ENCODE peak calls at places on chromosomes 2 and 18, in nine cellular contexts. B, E, R, J, W, A, Y, F and K are unnamed samples.

GRCh38 chr2:43542285-43542933 is 53.4 kb downstream of the THADA start:
- DNase-seq in A (peak), R (peak), B (no peak), W (peak), Y (no peak), F (no peak), E (peak), J (no peak), K (no peak)

GRCh38 chr2:99822487-99823218 is 319.7 kb downstream of the AFF3 start:
- DNase-seq in R (no peak), E (no peak), Y (no peak), J (no peak), A (no peak), F (no peak), W (no peak), B (peak), K (no peak)

GRCh38 chr2:84906900-84907714 is 1.7 kb downstream of the TMSB10 start:
- DNase-seq in W (peak), A (peak), E (peak), Y (peak), B (no peak), R (peak), J (peak), F (no peak), K (peak)

GRCh38 chr2:57080035-57080434 is 896.2 kb downstream of the CCDC85A start:
- DNase-seq in J (no peak), R (no peak), W (no peak), B (no peak), F (no peak), Y (no peak), A (peak), E (no peak), K (no peak)

GRCh38 chr2:105337122-105338019 is at the start of gene C2orf49:
- DNase-seq in F (peak), J (peak), R (peak), B (peak), W (peak), Y (peak), E (peak), A (peak), K (peak)

GRCh38 chr2:97740590-97741182 is 27.3 kb downstream of the ZAP70 start:
- DNase-seq in Y (no peak), W (peak), B (peak), F (no peak), A (no peak), E (peak), R (peak), J (peak), K (no peak)

GRCh38 chr18:62452280-62452824 is 70.5 kb upstream of the ZCCHC2 start:
- DNase-seq in J (no peak), Y (no peak), E (peak), F (no peak), W (no peak), R (peak), A (no peak), B (no peak), K (no peak)

GRCh38 chr2:85237849-85238570 is 89.8 kb downstream of the TGOLN2 start:
- DNase-seq in Y (no peak), A (no peak), R (no peak), F (no peak), B (no peak), W (no peak), J (no peak), E (no peak), K (no peak)

GRCh38 chr2:144950874-144951560 is 431.1 kb upstream of the ZEB2 start:
- DNase-seq in R (no peak), F (no peak), J (no peak), A (peak), E (no peak), Y (no peak), W (no peak), B (no peak), K (no peak)

GRCh38 chr2:150681120-150681796 is 193.8 kb upstream of the RND3 start:
- DNase-seq in E (no peak), B (no peak), Y (no peak), J (no peak), R (no peak), W (peak), F (no peak), A (peak), K (no peak)

GRCh38 chr18:34990571-34990970 is 50.6 kb upstream of the MAPRE2 start:
- DNase-seq in Y (no peak), J (no peak), E (no peak), R (no peak), A (peak), W (no peak), B (no peak), F (no peak), K (no peak)

GRCh38 chr2:96100893-96101304 is 15.5 kb downstream of the ADRA2B start:
- DNase-seq in Y (no peak), J (no peak), W (no peak), A (no peak), E (no peak), R (no peak), B (no peak), F (no peak), K (no peak)

GRCh38 chr2:54579682-54580349 is 123.7 kb downstream of the SPTBN1 start:
- DNase-seq in W (peak), F (no peak), R (peak), J (peak), E (peak), Y (no peak), A (no peak), B (no peak), K (no peak)

GRCh38 chr2:75719616-75720015 is 8.9 kb upstream of the GCFC2 start:
- DNase-seq in J (no peak), E (no peak), W (no peak), A (no peak), F (no peak), B (no peak), R (no peak), Y (no peak), K (no peak)

GRCh38 chr2:233821196-233821595 is 33.1 kb downstream of the HJURP start:
- DNase-seq in R (no peak), W (no peak), J (no peak), B (no peak), F (no peak), Y (no peak), A (no peak), E (no peak), K (no peak)

GRCh38 chr2:70789304-70790078 is 952 bp downstream of the FIGLA start:
- DNase-seq in E (peak), B (peak), Y (peak), A (peak), R (peak), F (peak), J (peak), W (peak), K (no peak)

GRCh38 chr2:112152476-112153178 is 14.4 kb downstream of the FBLN7 start:
- DNase-seq in F (no peak), W (no peak), J (no peak), E (no peak), B (no peak), Y (no peak), R (no peak), A (no peak), K (no peak)